ENCODE peak calls at places on chromosome 7, in four cellular contexts. Z is neural progenitor cell, F is colonic mucosa, E is left lung. I is an unnamed sample. For H3K4me1, the result is how much of the 10 kb centered on the place peaks cover.

GRCh38 chr7:46716926-46717325 is 795.9 kb upstream of the IGFBP3 start:
- DNase-seq in Z (no peak), F (no peak), E (no peak), I (no peak)

GRCh38 chr7:129877146-129877792 is 75.5 kb downstream of the UBE2H start:
- DNase-seq in F (no peak), E (no peak), Z (no peak), I (no peak)

GRCh38 chr7:142231716-142232115 is 26.1 kb downstream of the PRSS58 start:
- DNase-seq in Z (peak), F (no peak), E (no peak), I (no peak)

GRCh38 chr7:318476-319266 is 28.7 kb downstream of the FOXL3 start:
- DNase-seq in F (peak), Z (no peak), E (peak), I (peak)

GRCh38 chr7:11235491-11235890 is 261.8 kb downstream of the PHF14 start:
- DNase-seq in F (no peak), E (no peak), Z (peak), I (no peak)

GRCh38 chr7:116552616-116553015 is 27.8 kb downstream of the CAV1 start:
- DNase-seq in Z (no peak), E (no peak), F (no peak), I (no peak)

GRCh38 chr7:107044347-107045194 is at the start of gene PRKAR2B:
- DNase-seq in E (peak), F (peak), Z (peak), I (peak)

GRCh38 chr7:13946181-13946580 is 43.3 kb downstream of the ETV1 start:
- DNase-seq in F (no peak), Z (no peak), E (no peak), I (no peak)

GRCh38 chr7:44145969-44146897 is 5.1 kb upstream of the MYL7 start:
- DNase-seq in F (peak), Z (peak), E (peak), I (peak)

GRCh38 chr7:113664867-113665266 is 253.9 kb downstream of the PPP1R3A start:
- DNase-seq in E (no peak), Z (no peak), F (no peak), I (no peak)

GRCh38 chr7:146090023-146090645 is 26.5 kb upstream of the CNTNAP2 start:
- DNase-seq in F (no peak), E (no peak), Z (peak), I (no peak)

GRCh38 chr7:36871863-36872262 is 147.6 kb upstream of the AOAH start:
- DNase-seq in E (no peak), Z (no peak), F (no peak), I (no peak)

GRCh38 chr7:34220501-34220900 is 315.2 kb downstream of the BMPER start:
- DNase-seq in E (no peak), Z (no peak), F (no peak), I (no peak)

GRCh38 chr7:14020339-14020900 is 31.0 kb upstream of the ETV1 start:
- DNase-seq in E (no peak), Z (no peak), F (no peak), I (no peak)

GRCh38 chr7:139753079-139753692 is 24.6 kb downstream of the HIPK2 start:
- DNase-seq in Z (no peak), E (no peak), F (no peak), I (no peak)

GRCh38 chr7:43591551-43592180 is 8.8 kb downstream of the STK17A start:
- DNase-seq in F (no peak), Z (no peak), E (no peak), I (no peak)

GRCh38 chr7:82530361-82530760 is 86.8 kb upstream of the CACNA2D1 start:
- DNase-seq in Z (peak), F (no peak), E (no peak), I (no peak)

GRCh38 chr7:116583653-116584052 is 58.8 kb downstream of the CAV1 start:
- DNase-seq in Z (no peak), F (no peak), E (no peak), I (no peak)

GRCh38 chr7:148303295-148304013 is 287.1 kb upstream of the C7orf33 start:
- DNase-seq in Z (no peak), F (peak), E (no peak), I (no peak)

GRCh38 chr7:7746419-7746818 is 28.0 kb upstream of the RPA3 start:
- DNase-seq in Z (no peak), E (no peak), F (no peak), I (no peak)

GRCh38 chr7:19533266-19533665 is 175.6 kb downstream of the POLR1F start:
- DNase-seq in F (no peak), Z (no peak), E (no peak), I (no peak)

DNA sequence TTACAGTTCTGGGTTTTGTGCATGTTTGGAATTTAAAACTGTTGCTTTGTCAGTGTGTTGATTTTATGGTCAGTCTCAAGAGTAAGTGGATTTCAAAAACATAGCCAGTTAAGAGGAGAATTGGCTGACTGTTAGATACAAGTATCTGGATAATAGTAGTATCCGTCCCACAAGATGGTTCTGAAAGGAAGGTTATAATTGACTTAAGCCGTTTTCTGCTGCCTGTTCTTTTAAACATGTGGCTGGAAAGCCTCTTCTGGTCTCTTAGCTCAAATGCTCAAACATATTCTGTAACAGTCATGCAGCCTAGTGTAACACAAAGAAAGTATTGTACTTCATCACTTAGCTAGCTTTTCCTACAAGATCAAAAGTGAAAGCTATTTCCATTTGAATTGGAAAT is 170.8 kb downstream of the POLR1F start:
- DNase-seq in Z (peak), F (no peak), E (no peak), I (no peak)
- H3K27ac ChIP-seq in Z (no peak), F (no peak), E (no peak), I (no peak)

GRCh38 chr7:76252020-76252419 is 50.3 kb downstream of the SRRM3 start:
- DNase-seq in F (no peak), E (no peak), Z (no peak), I (no peak)

GRCh38 chr7:76246804-76247389 is 45.2 kb downstream of the SRRM3 start:
- DNase-seq in F (no peak), E (no peak), Z (no peak), I (no peak)

GRCh38 chr7:76244781-76245391 is 43.2 kb downstream of the SRRM3 start:
- DNase-seq in E (no peak), F (no peak), Z (no peak), I (no peak)

GRCh38 chr7:76247938-76248337 is 46.2 kb downstream of the SRRM3 start:
- DNase-seq in F (no peak), Z (no peak), E (no peak), I (no peak)
- TF ChIP-seq CTCF in F (no peak), Z (no peak), E (no peak), I (no peak)

GRCh38 chr7:22858640-22859561 is 36.3 kb upstream of the TOMM7 start:
- DNase-seq in Z (no peak), F (no peak), E (no peak), I (no peak)
- H3K4me1 ChIP-seq in Z (under half), F (under half), E (under half), I (under half)

GRCh38 chr7:100726998-100727761 is 6.2 kb upstream of the ZAN start:
- DNase-seq in E (no peak), Z (no peak), F (no peak), I (no peak)

GRCh38 chr7:100723732-100724275 is 3.5 kb downstream of the EPO start:
- DNase-seq in Z (no peak), E (peak), F (no peak), I (peak)

GRCh38 chr7:100731937-100732636 is 1.3 kb upstream of the ZAN start:
- DNase-seq in E (peak), F (no peak), Z (no peak), I (no peak)

GRCh38 chr7:100730136-100730800 is 3.1 kb upstream of the ZAN start:
- DNase-seq in F (no peak), E (no peak), Z (no peak), I (no peak)

DNA sequence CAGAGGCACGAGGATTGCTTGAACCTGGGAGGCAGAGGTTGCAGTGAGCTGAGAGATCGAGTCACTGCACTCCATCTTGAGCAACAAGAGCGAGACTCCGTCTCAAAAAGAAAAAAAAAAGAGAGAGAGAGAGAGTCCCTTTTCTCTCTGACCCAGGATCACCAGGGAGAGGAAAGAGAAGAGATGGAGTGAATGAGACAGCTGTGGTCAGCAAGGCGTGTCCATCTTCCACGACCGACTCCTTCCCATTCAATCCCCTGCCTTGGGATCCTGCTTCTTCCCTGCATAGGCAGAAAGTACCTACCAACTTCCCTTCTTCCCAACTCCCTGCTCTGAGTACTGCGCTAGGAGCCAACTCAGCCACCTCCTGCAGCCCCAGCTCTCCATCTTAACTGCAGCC is 5.2 kb upstream of the ZAN start:
- DNase-seq in E (no peak), F (no peak), Z (no peak), I (no peak)
- H3K27ac ChIP-seq in E (no peak), F (no peak), Z (no peak), I (no peak)

DNA sequence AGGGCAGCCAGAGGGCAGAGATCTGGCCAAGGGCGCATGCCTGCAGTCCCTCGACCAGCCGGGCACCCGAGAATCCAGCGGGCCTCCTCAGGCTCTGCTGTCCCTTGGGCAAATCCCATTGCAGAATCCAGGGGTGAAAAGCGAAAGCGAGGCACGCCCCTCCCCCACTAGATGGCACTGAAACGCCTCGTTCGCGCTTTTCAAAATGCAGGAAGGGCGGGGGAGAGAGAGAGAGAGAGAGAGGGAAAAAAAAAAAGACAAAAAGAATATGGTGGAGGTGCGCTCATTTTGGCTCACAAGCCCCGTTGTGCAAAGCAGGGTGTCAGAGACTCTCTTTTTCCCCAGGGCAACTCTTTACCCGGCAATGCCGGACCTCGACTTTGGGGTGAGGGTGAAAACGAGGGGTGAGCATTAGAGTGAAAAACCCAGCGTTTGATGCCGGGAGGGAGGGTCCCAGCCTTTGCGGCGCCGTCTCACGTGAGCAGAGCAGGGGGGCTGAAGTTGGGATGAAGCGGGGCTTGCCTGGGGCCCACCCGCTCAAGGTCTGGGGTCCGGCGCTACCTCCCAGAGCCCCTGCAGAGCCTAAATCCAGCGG is 2.5 kb upstream of the TMEM178B start:
- DNase-seq in E (peak), Z (peak), F (no peak), I (peak)
- TF ChIP-seq CTCF in E (no peak), Z (peak), F (no peak), I (no peak)

GRCh38 chr7:70805360-70805759 is 326.6 kb upstream of the GALNT17 start:
- DNase-seq in F (no peak), Z (no peak), E (no peak), I (no peak)
- H3K4me1 ChIP-seq in F (under half), Z (under half), E (under half), I (under half)

GRCh38 chr7:123772652-123773051 is 23.8 kb upstream of the WASL start:
- DNase-seq in F (no peak), Z (no peak), E (no peak), I (no peak)
- H3K27ac ChIP-seq in F (no peak), Z (no peak), E (no peak), I (no peak)

GRCh38 chr7:29812185-29812876 is 6.0 kb downstream of the WIPF3 start:
- DNase-seq in F (no peak), E (no peak), Z (no peak), I (no peak)
- TF ChIP-seq CTCF in F (no peak), E (no peak), Z (no peak), I (no peak)

GRCh38 chr7:24723178-24723530 is 34.1 kb downstream of the GSDME start:
- DNase-seq in E (no peak), F (no peak), Z (no peak), I (no peak)

GRCh38 chr7:24728121-24728500 is 29.2 kb downstream of the GSDME start:
- DNase-seq in F (no peak), E (peak), Z (no peak), I (no peak)

GRCh38 chr7:24724451-24725190 is 32.6 kb downstream of the GSDME start:
- DNase-seq in Z (no peak), F (no peak), E (peak), I (no peak)

GRCh38 chr7:24727165-24728120 is 29.8 kb downstream of the GSDME start:
- DNase-seq in E (peak), F (no peak), Z (no peak), I (no peak)

DNA sequence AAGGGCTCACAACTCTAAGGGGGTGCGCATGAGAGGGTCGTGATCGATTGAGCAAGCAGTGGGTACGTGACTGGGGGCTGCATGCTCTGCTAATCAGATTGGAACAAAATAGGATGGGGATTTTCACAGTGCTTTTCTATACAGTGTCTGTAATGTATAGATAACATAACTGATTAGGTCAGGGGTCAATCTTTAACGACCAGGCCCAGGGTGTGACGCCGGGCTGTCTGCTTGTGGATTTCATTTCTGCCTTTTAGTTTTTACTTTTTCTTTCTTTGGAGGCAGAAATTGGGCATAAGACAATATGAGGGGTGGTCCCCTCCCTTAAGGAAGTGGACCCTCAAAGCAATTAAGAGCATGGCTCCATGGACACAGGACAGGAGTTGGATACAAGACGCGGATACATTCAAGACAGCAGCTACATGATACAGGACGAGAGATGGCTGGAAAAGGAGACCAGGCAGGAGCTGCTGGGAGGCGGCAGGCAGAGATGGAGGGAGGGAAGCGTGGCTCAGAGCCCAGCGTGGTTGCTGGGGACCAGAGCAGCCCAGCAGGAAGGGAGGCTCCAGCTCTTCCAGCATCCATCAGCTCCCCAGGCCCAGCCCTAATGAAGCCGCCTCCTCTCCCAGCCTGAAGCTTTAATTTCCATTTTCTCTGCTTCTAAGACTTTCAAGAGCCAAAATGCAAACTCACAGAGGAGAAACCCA is 31.6 kb downstream of the GSDME start:
- DNase-seq in F (no peak), Z (no peak), E (peak), I (no peak)
- H3K4me1 ChIP-seq in F (under half), Z (under half), E (under half), I (under half)

GRCh38 chr7:137480824-137481365 is 137.4 kb upstream of the PTN start:
- DNase-seq in Z (no peak), F (no peak), E (no peak), I (no peak)

GRCh38 chr7:137485818-137486217 is 142.3 kb upstream of the PTN start:
- DNase-seq in E (no peak), F (no peak), Z (peak), I (no peak)

GRCh38 chr7:137488038-137488437 is 144.5 kb upstream of the PTN start:
- DNase-seq in Z (no peak), E (no peak), F (no peak), I (no peak)

GRCh38 chr7:137482466-137482865 is 138.9 kb upstream of the PTN start:
- DNase-seq in E (no peak), Z (no peak), F (no peak), I (no peak)

DNA sequence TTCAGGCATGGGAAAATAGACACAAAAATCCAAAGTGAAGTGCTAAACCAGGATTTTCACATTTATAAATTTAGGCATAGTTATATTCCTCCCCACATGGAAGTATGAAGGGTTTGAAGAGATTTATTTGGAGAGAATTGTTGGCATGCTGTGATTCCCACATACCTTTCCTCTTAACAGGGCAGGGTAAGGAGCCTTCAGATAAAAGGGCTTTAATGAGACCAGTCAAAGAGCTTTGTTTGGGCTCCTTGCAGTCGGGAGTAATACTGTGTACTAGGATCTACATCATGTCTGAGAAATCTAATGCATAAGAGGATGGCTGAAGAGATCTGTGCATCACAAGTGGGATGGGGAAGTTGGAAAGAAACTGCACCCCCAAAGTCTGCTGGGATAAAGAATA is 140.8 kb upstream of the PTN start:
- DNase-seq in Z (peak), F (no peak), E (no peak), I (no peak)
- H3K27ac ChIP-seq in Z (peak), F (no peak), E (no peak), I (no peak)

I was measured in pancreas.